ENCODE peak calls at places on chromosomes 6 and 20, in five cellular contexts. X is HCT116, K is neural progenitor cell, C is PC-3, D is SK-N-SH. E is an unnamed sample.

GRCh38 chr6:111597687-111598086 is 8.0 kb downstream of the TRAF3IP2 start:
- DNase-seq in K (no peak), C (no peak), D (no peak), X (no peak), E (no peak)

GRCh38 chr6:136549359-136550044 is 720 bp downstream of the MAP7 start:
- DNase-seq in D (peak; percentile 75), K (peak; percentile 56), X (no peak), C (peak; percentile 37), E (no peak)

GRCh38 chr6:52373294-52373693 is 11.3 kb downstream of the PAQR8 start:
- DNase-seq in C (no peak), K (peak; percentile 65), X (no peak), D (no peak), E (no peak)

GRCh38 chr6:42405025-42405424 is 46.7 kb downstream of the TRERF1 start:
- DNase-seq in D (no peak), K (no peak), X (no peak), C (peak; percentile 41), E (no peak)

GRCh38 chr6:56720882-56721281 is 78.2 kb upstream of the DST start:
- DNase-seq in K (no peak), X (no peak), C (no peak), D (no peak), E (no peak)

GRCh38 chr6:46023216-46023915 is 7.7 kb upstream of the CLIC5 start:
- DNase-seq in D (no peak), X (no peak), K (no peak), C (no peak), E (no peak)

GRCh38 chr6:18368277-18369105 is 18.7 kb upstream of the RNF144B start:
- DNase-seq in D (no peak), C (no peak), K (no peak), X (no peak), E (no peak)

GRCh38 chr6:89928604-89929003 is 34.3 kb downstream of the GJA10 start:
- DNase-seq in D (no peak), X (no peak), C (peak; percentile 53), K (no peak), E (no peak)

GRCh38 chr6:64064919-64065318 is 429.3 kb downstream of the PHF3 start:
- DNase-seq in K (no peak), C (no peak), D (no peak), X (no peak), E (peak; percentile 35)

GRCh38 chr6:20306491-20306890 is 94.2 kb upstream of the MBOAT1 start:
- DNase-seq in D (no peak), K (peak; percentile 7), C (peak; percentile 8), X (no peak), E (no peak)
- TF ChIP-seq EZH2phosphoT487 in D (no peak), K (no peak), C (no peak), X (no peak), E (no peak)

GRCh38 chr20:45935416-45936046 is 1.0 kb downstream of the PCIF1 start:
- DNase-seq in K (no peak), X (no peak), D (peak; percentile 23), C (no peak), E (no peak)
- H3K9ac ChIP-seq in K (peak overlapping the region; percentile 57), X (peak overlapping the region; percentile 98), D (peak overlapping the region; percentile 81), C (peak overlapping the region; percentile 99), E (peak overlapping the region; percentile 51)

GRCh38 chr6:30688569-30688968 is 2.1 kb upstream of the PPP1R18 start:
- DNase-seq in X (no peak), D (no peak), C (no peak), K (no peak), E (no peak)
- TF ChIP-seq CTCF in X (no peak), D (no peak), C (no peak), K (no peak), E (no peak)

GRCh38 chr20:2694519-2694918 is 1.9 kb downstream of the EBF4 start:
- DNase-seq in D (no peak), X (no peak), K (peak; percentile 43), C (no peak), E (no peak)

GRCh38 chr20:2698186-2698817 is 5.7 kb downstream of the EBF4 start:
- DNase-seq in X (no peak), D (peak; percentile 30), K (no peak), C (no peak), E (no peak)

GRCh38 chr20:2697768-2698167 is 5.2 kb downstream of the EBF4 start:
- DNase-seq in X (no peak), C (no peak), D (peak; percentile 52), K (no peak), E (no peak)

GRCh38 chr20:2695206-2695983 is 2.8 kb downstream of the EBF4 start:
- DNase-seq in X (no peak), K (no peak), C (no peak), D (no peak), E (no peak)

GRCh38 chr20:2696646-2697045 is 4.1 kb downstream of the EBF4 start:
- DNase-seq in D (no peak), K (no peak), C (no peak), X (no peak), E (no peak)
- TF ChIP-seq EZH2phosphoT487 in D (no peak), K (no peak), C (no peak), X (no peak), E (no peak)

GRCh38 chr6:98835149-98836024 is 1.0 kb downstream of the POU3F2 start:
- DNase-seq in D (peak; percentile 78), X (no peak), C (no peak), K (peak; percentile 69), E (peak; percentile 12)
- H3K9ac ChIP-seq in D (peak overlapping the region; percentile 6), X (no peak overlapping the region), C (no peak overlapping the region), K (no peak overlapping the region), E (no peak overlapping the region)

GRCh38 chr6:138403324-138403800 is 661 bp upstream of the HEBP2 start:
- DNase-seq in D (peak; percentile 65), C (no peak), K (peak; percentile 47), X (no peak), E (no peak)
- TF ChIP-seq CTCF in D (peak; percentile 27), C (peak; percentile 34), K (peak; percentile 31), X (no peak), E (no peak)

E was measured in MM.1S.